ENCODE peak calls at places on chromosomes 5 and 9, in seven cellular contexts. One of them, this sample, is unnamed.

GRCh38 chr9:3740690-3741419 is 215.1 kb upstream of the RFX3 start:
- DNase-seq in CD4-positive, alpha-beta memory T cell: no peak
- DNase-seq in A549: no peak
- DNase-seq in H1: no peak
- DNase-seq in MG63: no peak
- DNase-seq in left ventricle myocardium inferior: no peak
- DNase-seq in HCT116: no peak
- DNase-seq in this sample: no peak

GRCh38 chr9:109016132-109016531 is 2.8 kb upstream of the CTNNAL1 start:
- DNase-seq in CD4-positive, alpha-beta memory T cell: no peak
- DNase-seq in A549: no peak
- DNase-seq in H1: no peak
- DNase-seq in MG63: no peak
- DNase-seq in left ventricle myocardium inferior: no peak
- DNase-seq in HCT116: no peak
- DNase-seq in this sample: no peak

GRCh38 chr9:128895556-128895955 is 13.6 kb downstream of the LRRC8A start:
- DNase-seq in CD4-positive, alpha-beta memory T cell: no peak
- DNase-seq in A549: no peak
- DNase-seq in H1: no peak
- DNase-seq in MG63: no peak
- DNase-seq in left ventricle myocardium inferior: no peak
- DNase-seq in HCT116: no peak
- DNase-seq in this sample: no peak

GRCh38 chr5:78705826-78706225 is 57.3 kb upstream of the LHFPL2 start:
- DNase-seq in CD4-positive, alpha-beta memory T cell: no peak
- DNase-seq in A549: no peak
- DNase-seq in H1: no peak
- DNase-seq in MG63: no peak
- DNase-seq in left ventricle myocardium inferior: no peak
- DNase-seq in HCT116: no peak
- DNase-seq in this sample: no peak

GRCh38 chr9:2469681-2470141 is 151.9 kb upstream of the VLDLR start:
- DNase-seq in CD4-positive, alpha-beta memory T cell: no peak
- DNase-seq in A549: peak
- DNase-seq in H1: peak
- DNase-seq in MG63: no peak
- DNase-seq in left ventricle myocardium inferior: peak
- DNase-seq in HCT116: no peak
- DNase-seq in this sample: peak

GRCh38 chr5:122738088-122738487 is 36.8 kb upstream of the SNX2 start:
- DNase-seq in CD4-positive, alpha-beta memory T cell: no peak
- DNase-seq in A549: no peak
- DNase-seq in H1: no peak
- DNase-seq in MG63: no peak
- DNase-seq in left ventricle myocardium inferior: no peak
- DNase-seq in HCT116: no peak
- DNase-seq in this sample: no peak

GRCh38 chr9:127567898-127568617 is 44.0 kb upstream of the STXBP1 start:
- DNase-seq in CD4-positive, alpha-beta memory T cell: no peak
- DNase-seq in A549: no peak
- DNase-seq in H1: no peak
- DNase-seq in MG63: peak
- DNase-seq in left ventricle myocardium inferior: no peak
- DNase-seq in HCT116: no peak
- DNase-seq in this sample: no peak

GRCh38 chr5:163964650-163965049 is 459.2 kb downstream of the MAT2B start:
- DNase-seq in CD4-positive, alpha-beta memory T cell: no peak
- DNase-seq in A549: no peak
- DNase-seq in H1: no peak
- DNase-seq in MG63: no peak
- DNase-seq in left ventricle myocardium inferior: no peak
- DNase-seq in HCT116: no peak
- DNase-seq in this sample: no peak

GRCh38 chr9:131709741-131710499 is 30.0 kb downstream of the RAPGEF1 start:
- DNase-seq in CD4-positive, alpha-beta memory T cell: peak
- DNase-seq in A549: no peak
- DNase-seq in H1: no peak
- DNase-seq in MG63: no peak
- DNase-seq in left ventricle myocardium inferior: no peak
- DNase-seq in HCT116: no peak
- DNase-seq in this sample: no peak

GRCh38 chr5:95727764-95728191 is 3.4 kb upstream of the RHOBTB3 start:
- DNase-seq in CD4-positive, alpha-beta memory T cell: no peak
- DNase-seq in A549: no peak
- DNase-seq in H1: no peak
- DNase-seq in MG63: no peak
- DNase-seq in left ventricle myocardium inferior: no peak
- DNase-seq in HCT116: no peak
- DNase-seq in this sample: peak

GRCh38 chr5:50575745-50576144 is 90.7 kb upstream of the PARP8 start:
- DNase-seq in CD4-positive, alpha-beta memory T cell: no peak
- DNase-seq in A549: no peak
- DNase-seq in H1: no peak
- DNase-seq in MG63: no peak
- DNase-seq in left ventricle myocardium inferior: no peak
- DNase-seq in HCT116: no peak
- DNase-seq in this sample: no peak

GRCh38 chr5:50576686-50577256 is 89.7 kb upstream of the PARP8 start:
- DNase-seq in CD4-positive, alpha-beta memory T cell: no peak
- DNase-seq in A549: no peak
- DNase-seq in H1: no peak
- DNase-seq in MG63: no peak
- DNase-seq in left ventricle myocardium inferior: no peak
- DNase-seq in HCT116: no peak
- DNase-seq in this sample: no peak

GRCh38 chr5:50574121-50574520 is 92.3 kb upstream of the PARP8 start:
- DNase-seq in CD4-positive, alpha-beta memory T cell: no peak
- DNase-seq in A549: no peak
- DNase-seq in H1: no peak
- DNase-seq in MG63: no peak
- DNase-seq in left ventricle myocardium inferior: no peak
- DNase-seq in HCT116: no peak
- DNase-seq in this sample: no peak
- H3K4me3 ChIP-seq in CD4-positive, alpha-beta memory T cell: no peak
- H3K4me3 ChIP-seq in A549: no peak
- H3K4me3 ChIP-seq in H1: no peak
- H3K4me3 ChIP-seq in MG63: no peak
- H3K4me3 ChIP-seq in left ventricle myocardium inferior: no peak
- H3K4me3 ChIP-seq in HCT116: no peak
- H3K4me3 ChIP-seq in this sample: no peak

GRCh38 chr9:124660341-124660801 is 110.7 kb downstream of the NR6A1 start:
- DNase-seq in CD4-positive, alpha-beta memory T cell: no peak
- DNase-seq in A549: peak
- DNase-seq in H1: no peak
- DNase-seq in MG63: peak
- DNase-seq in left ventricle myocardium inferior: no peak
- DNase-seq in HCT116: no peak
- DNase-seq in this sample: peak
- H3K4me3 ChIP-seq in CD4-positive, alpha-beta memory T cell: no peak
- H3K4me3 ChIP-seq in A549: peak
- H3K4me3 ChIP-seq in H1: peak
- H3K4me3 ChIP-seq in MG63: peak
- H3K4me3 ChIP-seq in left ventricle myocardium inferior: peak
- H3K4me3 ChIP-seq in HCT116: no peak
- H3K4me3 ChIP-seq in this sample: peak

GRCh38 chr5:132826424-132827082 is 3.9 kb downstream of the SHROOM1 start:
- DNase-seq in CD4-positive, alpha-beta memory T cell: no peak
- DNase-seq in A549: no peak
- DNase-seq in H1: no peak
- DNase-seq in MG63: no peak
- DNase-seq in left ventricle myocardium inferior: no peak
- DNase-seq in HCT116: no peak
- DNase-seq in this sample: no peak

GRCh38 chr5:132823481-132824050 is 6.9 kb downstream of the SHROOM1 start:
- DNase-seq in CD4-positive, alpha-beta memory T cell: no peak
- DNase-seq in A549: no peak
- DNase-seq in H1: no peak
- DNase-seq in MG63: no peak
- DNase-seq in left ventricle myocardium inferior: no peak
- DNase-seq in HCT116: no peak
- DNase-seq in this sample: no peak

GRCh38 chr5:132825824-132826391 is 4.5 kb downstream of the SHROOM1 start:
- DNase-seq in CD4-positive, alpha-beta memory T cell: no peak
- DNase-seq in A549: no peak
- DNase-seq in H1: no peak
- DNase-seq in MG63: no peak
- DNase-seq in left ventricle myocardium inferior: no peak
- DNase-seq in HCT116: no peak
- DNase-seq in this sample: no peak

GRCh38 chr5:132824426-132824825 is 6.0 kb downstream of the SHROOM1 start:
- DNase-seq in CD4-positive, alpha-beta memory T cell: no peak
- DNase-seq in A549: no peak
- DNase-seq in H1: no peak
- DNase-seq in MG63: no peak
- DNase-seq in left ventricle myocardium inferior: no peak
- DNase-seq in HCT116: no peak
- DNase-seq in this sample: no peak

GRCh38 chr5:132825165-132825823 is 5.2 kb downstream of the SHROOM1 start:
- DNase-seq in CD4-positive, alpha-beta memory T cell: no peak
- DNase-seq in A549: no peak
- DNase-seq in H1: no peak
- DNase-seq in MG63: no peak
- DNase-seq in left ventricle myocardium inferior: no peak
- DNase-seq in HCT116: no peak
- DNase-seq in this sample: no peak
- H3K4me3 ChIP-seq in CD4-positive, alpha-beta memory T cell: no peak
- H3K4me3 ChIP-seq in A549: no peak
- H3K4me3 ChIP-seq in H1: peak
- H3K4me3 ChIP-seq in MG63: no peak
- H3K4me3 ChIP-seq in left ventricle myocardium inferior: peak
- H3K4me3 ChIP-seq in HCT116: no peak
- H3K4me3 ChIP-seq in this sample: no peak

GRCh38 chr9:16417101-16417500 is 453.4 kb downstream of the BNC2 start:
- DNase-seq in CD4-positive, alpha-beta memory T cell: no peak
- DNase-seq in A549: peak
- DNase-seq in H1: no peak
- DNase-seq in MG63: peak
- DNase-seq in left ventricle myocardium inferior: no peak
- DNase-seq in HCT116: no peak
- DNase-seq in this sample: peak
- H3K4me3 ChIP-seq in CD4-positive, alpha-beta memory T cell: no peak
- H3K4me3 ChIP-seq in A549: no peak
- H3K4me3 ChIP-seq in H1: no peak
- H3K4me3 ChIP-seq in MG63: peak
- H3K4me3 ChIP-seq in left ventricle myocardium inferior: no peak
- H3K4me3 ChIP-seq in HCT116: no peak
- H3K4me3 ChIP-seq in this sample: no peak

DNA sequence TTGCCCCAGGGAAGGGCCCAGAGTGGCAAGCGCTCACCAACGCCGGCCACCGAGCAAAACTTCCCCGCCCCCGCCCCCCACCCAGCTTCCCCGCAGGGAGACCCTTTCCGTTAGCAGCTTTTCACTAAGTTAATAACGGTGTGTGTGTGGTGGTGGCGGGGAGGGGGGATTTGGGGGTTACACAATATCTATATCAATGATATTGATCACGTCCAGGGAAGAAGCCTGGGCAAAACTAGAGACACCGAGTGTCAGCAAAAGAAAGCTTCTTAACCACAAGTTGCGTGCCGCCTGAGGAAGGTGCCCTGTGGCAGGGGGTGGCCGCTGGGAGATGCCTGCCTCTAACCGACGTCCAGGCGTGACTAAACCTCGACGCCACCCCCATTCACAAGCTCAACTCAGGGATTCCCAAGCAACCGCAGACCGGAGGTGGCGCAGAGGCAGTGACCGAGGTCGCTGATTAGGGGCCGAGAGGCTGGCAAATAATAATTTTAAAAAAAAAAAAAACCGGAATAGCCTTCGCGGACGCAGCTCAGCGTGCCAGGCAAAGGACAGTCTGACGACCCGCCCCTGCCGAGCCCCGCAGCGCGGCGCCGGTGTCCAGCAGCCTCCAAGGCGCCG is 222.5 kb downstream of the MEF2C start:
- DNase-seq in CD4-positive, alpha-beta memory T cell: no peak
- DNase-seq in A549: no peak
- DNase-seq in H1: no peak
- DNase-seq in MG63: peak
- DNase-seq in left ventricle myocardium inferior: no peak
- DNase-seq in HCT116: peak
- DNase-seq in this sample: no peak
- H3K4me3 ChIP-seq in CD4-positive, alpha-beta memory T cell: no peak
- H3K4me3 ChIP-seq in A549: peak
- H3K4me3 ChIP-seq in H1: peak
- H3K4me3 ChIP-seq in MG63: peak
- H3K4me3 ChIP-seq in left ventricle myocardium inferior: peak
- H3K4me3 ChIP-seq in HCT116: peak
- H3K4me3 ChIP-seq in this sample: peak

DNA sequence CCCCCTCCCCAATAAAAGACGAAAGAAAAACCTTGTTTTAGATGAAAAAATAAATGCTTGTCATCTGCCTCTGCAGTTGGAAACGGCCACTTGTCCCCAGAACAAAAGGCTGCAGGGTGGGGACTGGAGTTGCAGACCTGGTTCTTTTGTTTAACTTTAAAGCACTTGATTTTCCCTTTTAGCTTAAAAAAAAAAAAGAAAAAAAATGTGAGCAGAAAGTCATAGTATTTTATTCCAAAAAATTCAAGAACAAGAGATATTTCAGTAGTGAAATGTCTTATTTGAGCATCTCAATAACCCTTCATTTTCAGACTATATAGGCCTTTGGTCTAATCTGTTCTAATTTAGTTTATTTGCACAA is 1.8 kb downstream of the MAP1B start:
- DNase-seq in CD4-positive, alpha-beta memory T cell: no peak
- DNase-seq in A549: no peak
- DNase-seq in H1: no peak
- DNase-seq in MG63: no peak
- DNase-seq in left ventricle myocardium inferior: no peak
- DNase-seq in HCT116: no peak
- DNase-seq in this sample: no peak
- H3K4me3 ChIP-seq in CD4-positive, alpha-beta memory T cell: no peak
- H3K4me3 ChIP-seq in A549: peak
- H3K4me3 ChIP-seq in H1: peak
- H3K4me3 ChIP-seq in MG63: peak
- H3K4me3 ChIP-seq in left ventricle myocardium inferior: peak
- H3K4me3 ChIP-seq in HCT116: no peak
- H3K4me3 ChIP-seq in this sample: peak

DNA sequence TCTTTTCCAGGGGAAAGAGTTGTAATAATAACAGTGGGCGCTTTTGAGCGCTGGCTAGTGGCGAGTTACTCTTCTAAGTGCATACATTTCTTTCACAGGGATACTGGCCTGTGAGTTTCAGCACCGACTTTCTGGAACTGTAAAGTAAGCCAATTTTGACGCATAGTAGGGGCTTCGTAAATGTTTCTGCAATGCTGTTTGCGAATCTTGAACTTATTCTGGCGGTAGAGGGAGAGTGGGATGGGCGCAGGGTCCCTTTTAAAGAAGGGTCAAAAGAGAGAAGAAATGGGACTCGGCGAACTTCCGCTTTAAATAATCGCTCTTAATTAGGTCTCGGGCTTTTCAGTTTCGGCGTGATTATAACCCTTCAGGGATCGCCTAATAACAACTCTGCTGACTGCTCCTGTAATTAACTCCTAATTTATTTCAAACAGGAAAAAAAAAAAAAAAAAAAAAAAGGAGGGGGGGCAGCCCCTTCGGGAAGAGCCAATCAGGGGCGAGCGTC is 351 bp upstream of the MSX2 start:
- DNase-seq in CD4-positive, alpha-beta memory T cell: no peak
- DNase-seq in A549: peak
- DNase-seq in H1: no peak
- DNase-seq in MG63: no peak
- DNase-seq in left ventricle myocardium inferior: no peak
- DNase-seq in HCT116: peak
- DNase-seq in this sample: no peak
- H3K4me3 ChIP-seq in CD4-positive, alpha-beta memory T cell: no peak
- H3K4me3 ChIP-seq in A549: peak
- H3K4me3 ChIP-seq in H1: peak
- H3K4me3 ChIP-seq in MG63: peak
- H3K4me3 ChIP-seq in left ventricle myocardium inferior: peak
- H3K4me3 ChIP-seq in HCT116: peak
- H3K4me3 ChIP-seq in this sample: no peak

GRCh38 chr9:36479086-36479485 is 79.0 kb upstream of the RNF38 start:
- DNase-seq in CD4-positive, alpha-beta memory T cell: no peak
- DNase-seq in A549: no peak
- DNase-seq in H1: no peak
- DNase-seq in MG63: no peak
- DNase-seq in left ventricle myocardium inferior: no peak
- DNase-seq in HCT116: no peak
- DNase-seq in this sample: no peak
- H3K4me3 ChIP-seq in CD4-positive, alpha-beta memory T cell: no peak
- H3K4me3 ChIP-seq in A549: no peak
- H3K4me3 ChIP-seq in H1: no peak
- H3K4me3 ChIP-seq in MG63: no peak
- H3K4me3 ChIP-seq in left ventricle myocardium inferior: no peak
- H3K4me3 ChIP-seq in HCT116: no peak
- H3K4me3 ChIP-seq in this sample: no peak

This sample was measured in Jurkat, Clone E6-1.